ENCODE peak calls at places on chromosomes 3 and 15, in seven cellular contexts. One of them, this sample, is unnamed. For H3K36me3 and H3K27me3, the result is how much of the 10 kb centered on the place peaks cover.

GRCh38 chr15:77538011-77538410 is 94.7 kb downstream of the LINGO1 start:
- DNase-seq in cardiac muscle cell: no peak
- DNase-seq in heart right ventricle: no peak
- DNase-seq in naive thymus-derived CD4-positive, alpha-beta T cell: no peak
- DNase-seq in Peyer's patch: no peak
- DNase-seq in CD4-positive, alpha-beta memory T cell: no peak
- DNase-seq in body of pancreas: no peak
- DNase-seq in this sample: peak

GRCh38 chr3:105537371-105538075 is 170.8 kb downstream of the ALCAM start:
- DNase-seq in cardiac muscle cell: no peak
- DNase-seq in heart right ventricle: no peak
- DNase-seq in naive thymus-derived CD4-positive, alpha-beta T cell: no peak
- DNase-seq in Peyer's patch: no peak
- DNase-seq in CD4-positive, alpha-beta memory T cell: no peak
- DNase-seq in body of pancreas: no peak
- DNase-seq in this sample: no peak

GRCh38 chr15:40906101-40906946 is 12.1 kb downstream of the VPS18 start:
- DNase-seq in cardiac muscle cell: peak
- DNase-seq in heart right ventricle: peak
- DNase-seq in naive thymus-derived CD4-positive, alpha-beta T cell: peak
- DNase-seq in Peyer's patch: peak
- DNase-seq in CD4-positive, alpha-beta memory T cell: peak
- DNase-seq in body of pancreas: peak
- DNase-seq in this sample: peak

GRCh38 chr3:177529071-177529550 is 331.8 kb upstream of the TBL1XR1 start:
- DNase-seq in cardiac muscle cell: no peak
- DNase-seq in heart right ventricle: no peak
- DNase-seq in naive thymus-derived CD4-positive, alpha-beta T cell: no peak
- DNase-seq in Peyer's patch: no peak
- DNase-seq in CD4-positive, alpha-beta memory T cell: no peak
- DNase-seq in body of pancreas: no peak
- DNase-seq in this sample: no peak

GRCh38 chr3:47228088-47228487 is 54.5 kb downstream of the KIF9 start:
- DNase-seq in cardiac muscle cell: no peak
- DNase-seq in heart right ventricle: no peak
- DNase-seq in naive thymus-derived CD4-positive, alpha-beta T cell: no peak
- DNase-seq in Peyer's patch: no peak
- DNase-seq in CD4-positive, alpha-beta memory T cell: no peak
- DNase-seq in body of pancreas: no peak
- DNase-seq in this sample: no peak

GRCh38 chr3:108645364-108645763 is 55.8 kb downstream of the DZIP3 start:
- DNase-seq in cardiac muscle cell: no peak
- DNase-seq in heart right ventricle: no peak
- DNase-seq in naive thymus-derived CD4-positive, alpha-beta T cell: no peak
- DNase-seq in Peyer's patch: no peak
- DNase-seq in CD4-positive, alpha-beta memory T cell: no peak
- DNase-seq in body of pancreas: no peak
- DNase-seq in this sample: peak

GRCh38 chr15:43911235-43911661 is 84.4 kb downstream of the WDR76 start:
- DNase-seq in cardiac muscle cell: no peak
- DNase-seq in heart right ventricle: no peak
- DNase-seq in naive thymus-derived CD4-positive, alpha-beta T cell: no peak
- DNase-seq in Peyer's patch: no peak
- DNase-seq in CD4-positive, alpha-beta memory T cell: no peak
- DNase-seq in body of pancreas: no peak
- DNase-seq in this sample: no peak

GRCh38 chr15:28914046-28914445 is 28.3 kb downstream of the APBA2 start:
- DNase-seq in cardiac muscle cell: no peak
- DNase-seq in heart right ventricle: no peak
- DNase-seq in naive thymus-derived CD4-positive, alpha-beta T cell: no peak
- DNase-seq in Peyer's patch: no peak
- DNase-seq in CD4-positive, alpha-beta memory T cell: no peak
- DNase-seq in body of pancreas: no peak
- DNase-seq in this sample: no peak

GRCh38 chr15:90046846-90047481 is 45.8 kb downstream of the ZNF710 start:
- DNase-seq in cardiac muscle cell: peak
- DNase-seq in heart right ventricle: no peak
- DNase-seq in naive thymus-derived CD4-positive, alpha-beta T cell: no peak
- DNase-seq in Peyer's patch: peak
- DNase-seq in CD4-positive, alpha-beta memory T cell: no peak
- DNase-seq in body of pancreas: peak
- DNase-seq in this sample: peak

GRCh38 chr15:52301265-52301847 is 5.8 kb upstream of the MYO5C start:
- DNase-seq in cardiac muscle cell: no peak
- DNase-seq in heart right ventricle: no peak
- DNase-seq in naive thymus-derived CD4-positive, alpha-beta T cell: no peak
- DNase-seq in Peyer's patch: no peak
- DNase-seq in CD4-positive, alpha-beta memory T cell: no peak
- DNase-seq in body of pancreas: no peak
- DNase-seq in this sample: no peak

GRCh38 chr3:85228966-85229365 is 270.2 kb downstream of the CADM2 start:
- DNase-seq in cardiac muscle cell: no peak
- DNase-seq in heart right ventricle: no peak
- DNase-seq in naive thymus-derived CD4-positive, alpha-beta T cell: no peak
- DNase-seq in Peyer's patch: no peak
- DNase-seq in CD4-positive, alpha-beta memory T cell: no peak
- DNase-seq in body of pancreas: no peak
- DNase-seq in this sample: no peak

GRCh38 chr3:74067296-74067695 is 442.6 kb upstream of the PDZRN3 start:
- DNase-seq in cardiac muscle cell: no peak
- DNase-seq in heart right ventricle: no peak
- DNase-seq in naive thymus-derived CD4-positive, alpha-beta T cell: no peak
- DNase-seq in Peyer's patch: no peak
- DNase-seq in CD4-positive, alpha-beta memory T cell: no peak
- DNase-seq in body of pancreas: no peak
- DNase-seq in this sample: no peak

GRCh38 chr3:109685084-109686079 is 348.0 kb upstream of the DPPA4 start:
- DNase-seq in cardiac muscle cell: no peak
- DNase-seq in heart right ventricle: peak
- DNase-seq in naive thymus-derived CD4-positive, alpha-beta T cell: no peak
- DNase-seq in Peyer's patch: peak
- DNase-seq in CD4-positive, alpha-beta memory T cell: no peak
- DNase-seq in body of pancreas: peak
- DNase-seq in this sample: no peak

GRCh38 chr3:123750659-123751420 is 133.3 kb downstream of the MYLK start:
- DNase-seq in cardiac muscle cell: peak
- DNase-seq in heart right ventricle: no peak
- DNase-seq in naive thymus-derived CD4-positive, alpha-beta T cell: no peak
- DNase-seq in Peyer's patch: no peak
- DNase-seq in CD4-positive, alpha-beta memory T cell: no peak
- DNase-seq in body of pancreas: no peak
- DNase-seq in this sample: no peak

GRCh38 chr3:16884084-16884747 is 539 bp upstream of the PLCL2 start:
- DNase-seq in cardiac muscle cell: peak
- DNase-seq in heart right ventricle: peak
- DNase-seq in naive thymus-derived CD4-positive, alpha-beta T cell: peak
- DNase-seq in Peyer's patch: peak
- DNase-seq in CD4-positive, alpha-beta memory T cell: peak
- DNase-seq in body of pancreas: peak
- DNase-seq in this sample: peak

GRCh38 chr3:57971975-57972374 is 36.2 kb upstream of the FLNB start:
- DNase-seq in cardiac muscle cell: no peak
- DNase-seq in heart right ventricle: peak
- DNase-seq in naive thymus-derived CD4-positive, alpha-beta T cell: no peak
- DNase-seq in Peyer's patch: peak
- DNase-seq in CD4-positive, alpha-beta memory T cell: no peak
- DNase-seq in body of pancreas: no peak
- DNase-seq in this sample: no peak

GRCh38 chr3:42905740-42906084 is 230 bp upstream of the ZNF662 start:
- DNase-seq in cardiac muscle cell: no peak
- DNase-seq in heart right ventricle: no peak
- DNase-seq in naive thymus-derived CD4-positive, alpha-beta T cell: no peak
- DNase-seq in Peyer's patch: no peak
- DNase-seq in CD4-positive, alpha-beta memory T cell: no peak
- DNase-seq in body of pancreas: no peak
- DNase-seq in this sample: no peak
- H3K4me3 ChIP-seq in cardiac muscle cell: no peak
- H3K4me3 ChIP-seq in heart right ventricle: peak
- H3K4me3 ChIP-seq in naive thymus-derived CD4-positive, alpha-beta T cell: peak
- H3K4me3 ChIP-seq in Peyer's patch: peak
- H3K4me3 ChIP-seq in CD4-positive, alpha-beta memory T cell: no peak
- H3K4me3 ChIP-seq in body of pancreas: peak
- H3K4me3 ChIP-seq in this sample: no peak

GRCh38 chr15:50289749-50290148 is 24.2 kb upstream of the HDC start:
- DNase-seq in cardiac muscle cell: no peak
- DNase-seq in heart right ventricle: no peak
- DNase-seq in naive thymus-derived CD4-positive, alpha-beta T cell: no peak
- DNase-seq in Peyer's patch: no peak
- DNase-seq in CD4-positive, alpha-beta memory T cell: no peak
- DNase-seq in body of pancreas: no peak
- DNase-seq in this sample: no peak
- H3K36me3 ChIP-seq in cardiac muscle cell: under half
- H3K36me3 ChIP-seq in heart right ventricle: half or more
- H3K36me3 ChIP-seq in naive thymus-derived CD4-positive, alpha-beta T cell: under half
- H3K36me3 ChIP-seq in Peyer's patch: under half
- H3K36me3 ChIP-seq in CD4-positive, alpha-beta memory T cell: under half
- H3K36me3 ChIP-seq in body of pancreas: under half
- H3K36me3 ChIP-seq in this sample: under half

DNA sequence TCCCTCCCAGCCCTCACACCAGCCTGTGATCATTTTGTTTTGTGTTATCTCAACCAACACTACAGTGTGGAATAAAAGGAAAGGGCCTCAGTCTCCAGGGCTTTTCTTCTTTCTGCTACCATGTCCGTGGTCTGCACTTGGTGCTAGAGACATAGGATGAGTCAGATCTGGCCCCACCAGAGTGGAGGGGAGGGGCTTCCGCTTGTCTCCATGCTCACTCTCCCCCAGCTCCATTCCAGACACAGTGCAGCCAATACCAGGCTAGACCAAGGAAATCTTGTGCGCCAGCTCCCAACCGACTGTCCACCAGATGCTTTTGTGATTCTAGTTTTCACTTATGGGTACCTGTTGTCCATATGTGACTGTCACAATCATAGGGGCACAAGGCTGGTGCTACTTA is 51.9 kb upstream of the TMEM115 start:
- DNase-seq in cardiac muscle cell: no peak
- DNase-seq in heart right ventricle: no peak
- DNase-seq in naive thymus-derived CD4-positive, alpha-beta T cell: no peak
- DNase-seq in Peyer's patch: no peak
- DNase-seq in CD4-positive, alpha-beta memory T cell: no peak
- DNase-seq in body of pancreas: no peak
- DNase-seq in this sample: no peak
- H3K27me3 ChIP-seq in cardiac muscle cell: under half
- H3K27me3 ChIP-seq in heart right ventricle: under half
- H3K27me3 ChIP-seq in naive thymus-derived CD4-positive, alpha-beta T cell: under half
- H3K27me3 ChIP-seq in Peyer's patch: under half
- H3K27me3 ChIP-seq in CD4-positive, alpha-beta memory T cell: under half
- H3K27me3 ChIP-seq in body of pancreas: under half
- H3K27me3 ChIP-seq in this sample: under half

GRCh38 chr3:115659253-115659652 is 35.9 kb downstream of the GAP43 start:
- DNase-seq in cardiac muscle cell: no peak
- DNase-seq in heart right ventricle: no peak
- DNase-seq in naive thymus-derived CD4-positive, alpha-beta T cell: peak
- DNase-seq in Peyer's patch: no peak
- DNase-seq in CD4-positive, alpha-beta memory T cell: no peak
- DNase-seq in body of pancreas: no peak
- DNase-seq in this sample: no peak
- H3K4me3 ChIP-seq in cardiac muscle cell: peak
- H3K4me3 ChIP-seq in heart right ventricle: peak
- H3K4me3 ChIP-seq in naive thymus-derived CD4-positive, alpha-beta T cell: peak
- H3K4me3 ChIP-seq in Peyer's patch: peak
- H3K4me3 ChIP-seq in CD4-positive, alpha-beta memory T cell: no peak
- H3K4me3 ChIP-seq in body of pancreas: no peak
- H3K4me3 ChIP-seq in this sample: no peak

GRCh38 chr3:44982817-44983216 is 6.8 kb downstream of the EXOSC7 start:
- DNase-seq in cardiac muscle cell: no peak
- DNase-seq in heart right ventricle: no peak
- DNase-seq in naive thymus-derived CD4-positive, alpha-beta T cell: no peak
- DNase-seq in Peyer's patch: no peak
- DNase-seq in CD4-positive, alpha-beta memory T cell: no peak
- DNase-seq in body of pancreas: no peak
- DNase-seq in this sample: no peak
- H3K36me3 ChIP-seq in cardiac muscle cell: under half
- H3K36me3 ChIP-seq in heart right ventricle: under half
- H3K36me3 ChIP-seq in naive thymus-derived CD4-positive, alpha-beta T cell: under half
- H3K36me3 ChIP-seq in Peyer's patch: under half
- H3K36me3 ChIP-seq in CD4-positive, alpha-beta memory T cell: under half
- H3K36me3 ChIP-seq in body of pancreas: under half
- H3K36me3 ChIP-seq in this sample: under half